ENCODE peak calls at places on chromosome 12, in seven cellular contexts. N is endothelial cell of umbilical vein, D is PC-9, Y is A172, M is T-helper 1 cell, X is nucleus accumbens, F is neural crest cell. T is an unnamed sample.

GRCh38 chr12:73731658-73732057 is 806.0 kb upstream of the ATXN7L3B start:
- DNase-seq in F (no peak), Y (peak; percentile 45), M (no peak), X (no peak), N (no peak), D (no peak), T (no peak)

GRCh38 chr12:66929121-66929520 is 250.2 kb upstream of the GRIP1 start:
- DNase-seq in D (no peak), F (no peak), X (no peak), N (no peak), Y (no peak), M (no peak), T (no peak)

GRCh38 chr12:115147916-115148315 is 463.9 kb upstream of the TBX3 start:
- DNase-seq in M (no peak), D (no peak), N (no peak), F (no peak), X (no peak), Y (no peak), T (no peak)

GRCh38 chr12:3202734-3203446 is 125.7 kb downstream of the TSPAN9 start:
- DNase-seq in X (peak; percentile 58), Y (no peak), N (peak; percentile 58), F (peak; percentile 75), M (peak; percentile 37), D (peak; percentile 58), T (no peak)

GRCh38 chr12:6084261-6084968 is 40.1 kb downstream of the VWF start:
- DNase-seq in N (peak; percentile 63), Y (peak; percentile 82), F (peak; percentile 34), D (peak; percentile 85), X (peak; percentile 33), M (no peak), T (no peak)

GRCh38 chr12:11862794-11863193 is 207.9 kb upstream of the BCL2L14 start:
- DNase-seq in X (peak; percentile 29), Y (no peak), D (no peak), F (no peak), N (peak; percentile 69), M (no peak), T (peak; percentile 80)

GRCh38 chr12:50725011-50725899 is 38.6 kb upstream of the ATF1 start:
- DNase-seq in X (no peak), F (no peak), M (no peak), D (no peak), Y (no peak), N (no peak), T (peak; percentile 28)

GRCh38 chr12:28857327-28857726 is 291.8 kb upstream of the FAR2 start:
- DNase-seq in X (no peak), N (no peak), M (no peak), D (no peak), Y (no peak), F (no peak), T (no peak)

GRCh38 chr12:87687362-87687761 is 341.8 kb downstream of the C12orf50 start:
- DNase-seq in N (peak; percentile 18), F (no peak), D (peak; percentile 3), M (no peak), X (no peak), Y (peak; percentile 61), T (no peak)

GRCh38 chr12:57868211-57868610 is 21.7 kb upstream of the CTDSP2 start:
- DNase-seq in Y (no peak), N (no peak), M (no peak), D (no peak), F (no peak), X (no peak), T (no peak)

GRCh38 chr12:23945249-23945648 is 4.2 kb downstream of the SOX5 start:
- DNase-seq in D (no peak), Y (no peak), N (no peak), M (no peak), F (no peak), X (no peak), T (no peak)

T was measured in stromal cell of bone marrow.